ENCODE peak calls at places on chromosomes 1 and 21, in nine cellular contexts. S is lung, Y is uterus, G is breast epithelium, N is prostate gland, M is fibroblast of villous mesenchyme, F is fibroblast of pulmonary artery, X is cardiac muscle cell, C is astrocyte of the spinal cord. W is an unnamed sample.

GRCh38 chr1:10508511-10508951 is 33.8 kb downstream of the PEX14 start:
- DNase-seq in X (no peak), F (no peak), Y (no peak), C (peak), S (no peak), G (no peak), N (no peak), M (peak), W (peak)

GRCh38 chr1:100074604-100075395 is 57.9 kb downstream of the SASS6 start:
- DNase-seq in M (no peak), Y (no peak), F (peak), G (no peak), N (no peak), C (no peak), S (no peak), X (no peak), W (no peak)

GRCh38 chr1:230495891-230496385 is 69.8 kb upstream of the PGBD5 start:
- DNase-seq in G (no peak), S (no peak), F (peak), X (no peak), M (peak), Y (no peak), C (no peak), N (no peak), W (no peak)

GRCh38 chr1:7940034-7940433 is 605 bp downstream of the TNFRSF9 start:
- DNase-seq in F (peak), G (no peak), C (no peak), Y (no peak), X (no peak), S (no peak), M (no peak), N (no peak), W (no peak)

GRCh38 chr1:111441573-111442192 is 7.4 kb downstream of the WDR77 start:
- DNase-seq in C (no peak), X (peak), M (peak), N (no peak), Y (no peak), F (peak), G (no peak), S (no peak), W (peak)

GRCh38 chr1:114154146-114154962 is 685 bp upstream of the SYT6 start:
- DNase-seq in S (no peak), M (no peak), Y (no peak), X (peak), F (peak), G (no peak), N (no peak), C (peak), W (peak)

GRCh38 chr1:227928811-227929375 is 18.8 kb downstream of the WNT9A start:
- DNase-seq in M (no peak), X (no peak), N (no peak), Y (no peak), S (no peak), F (no peak), G (no peak), C (no peak), W (no peak)

GRCh38 chr1:238061967-238062613 is 171.4 kb upstream of the ZP4 start:
- DNase-seq in S (no peak), N (no peak), G (no peak), X (no peak), F (no peak), Y (no peak), M (no peak), C (peak), W (peak)

GRCh38 chr1:181131255-181131901 is 42.9 kb downstream of the IER5 start:
- DNase-seq in N (no peak), Y (no peak), X (no peak), F (no peak), G (no peak), C (no peak), S (no peak), M (no peak), W (no peak)

GRCh38 chr1:44842763-44843655 is at the start of gene PTCH2:
- DNase-seq in G (no peak), X (peak), C (peak), Y (peak), N (peak), M (peak), F (peak), S (no peak), W (peak)

GRCh38 chr1:211292411-211292810 is 33.2 kb downstream of the RCOR3 start:
- DNase-seq in F (no peak), G (no peak), X (no peak), C (no peak), Y (no peak), S (no peak), M (no peak), N (no peak), W (no peak)

GRCh38 chr1:84889437-84889836 is 3.6 kb downstream of the LPAR3 start:
- DNase-seq in M (no peak), N (no peak), Y (no peak), X (no peak), G (no peak), F (peak), S (no peak), C (no peak), W (no peak)

GRCh38 chr1:94864821-94865220 is 44.7 kb downstream of the SLC44A3 start:
- DNase-seq in Y (peak), C (peak), N (peak), G (no peak), F (peak), X (peak), S (no peak), M (peak), W (peak)

GRCh38 chr1:238628130-238628529 is 737.4 kb upstream of the ZP4 start:
- DNase-seq in C (peak), X (no peak), N (no peak), S (no peak), M (no peak), G (no peak), F (peak), Y (no peak), W (peak)

GRCh38 chr1:46041974-46042373 is 90.5 kb downstream of the PIK3R3 start:
- DNase-seq in S (no peak), F (no peak), C (peak), G (no peak), X (no peak), Y (no peak), M (no peak), N (no peak), W (no peak)

GRCh38 chr1:244896550-244896949 is 32.2 kb upstream of the HNRNPU start:
- DNase-seq in F (peak), Y (no peak), N (no peak), M (peak), C (peak), G (no peak), S (no peak), X (no peak), W (peak)

GRCh38 chr1:3270403-3271245 is 183.8 kb upstream of the ARHGEF16 start:
- DNase-seq in G (no peak), C (no peak), M (no peak), X (peak), N (no peak), F (no peak), Y (no peak), S (no peak), W (no peak)

GRCh38 chr1:25520446-25521061 is 22.9 kb upstream of the LDLRAP1 start:
- DNase-seq in M (peak), C (peak), Y (peak), F (peak), X (peak), S (peak), N (peak), G (no peak), W (peak)

GRCh38 chr1:210696709-210697108 is 368.0 kb downstream of the HHAT start:
- DNase-seq in Y (no peak), C (peak), M (no peak), X (no peak), S (no peak), N (no peak), F (no peak), G (no peak), W (no peak)

GRCh38 chr1:8394456-8395321 is 76.8 kb downstream of the SLC45A1 start:
- DNase-seq in F (peak), N (no peak), C (peak), X (no peak), M (peak), G (no peak), Y (no peak), S (no peak), W (peak)

GRCh38 chr1:84611091-84611490 is 36.9 kb upstream of the CTBS start:
- DNase-seq in X (no peak), Y (no peak), M (no peak), C (no peak), S (no peak), F (no peak), N (no peak), G (no peak), W (no peak)

GRCh38 chr1:33060579-33061083 is 20.3 kb upstream of the AZIN2 start:
- DNase-seq in Y (no peak), G (no peak), X (no peak), N (no peak), F (peak), M (peak), C (peak), S (peak), W (peak)

GRCh38 chr1:169707917-169708604 is 3.4 kb downstream of the SELL start:
- DNase-seq in C (no peak), X (no peak), S (no peak), G (no peak), N (no peak), Y (no peak), M (no peak), F (no peak), W (no peak)

GRCh38 chr1:199064971-199065370 is 426.1 kb downstream of the PTPRC start:
- DNase-seq in N (no peak), M (no peak), S (no peak), Y (no peak), G (no peak), C (peak), X (no peak), F (no peak), W (no peak)

GRCh38 chr1:210361665-210362064 is 33.0 kb downstream of the HHAT start:
- DNase-seq in Y (no peak), C (no peak), N (no peak), G (no peak), S (no peak), X (no peak), M (no peak), F (no peak), W (no peak)

GRCh38 chr1:228315484-228315944 is 91.1 kb downstream of the TRIM11 start:
- DNase-seq in M (no peak), S (no peak), X (no peak), Y (no peak), N (no peak), F (no peak), G (peak), C (no peak), W (no peak)

GRCh38 chr1:206970406-206970805 is at the start of gene FCAMR:
- DNase-seq in G (no peak), C (no peak), X (no peak), Y (no peak), N (no peak), F (no peak), S (no peak), M (no peak), W (no peak)

GRCh38 chr1:109253803-109254620 is 4.7 kb downstream of the CELSR2 start:
- DNase-seq in Y (no peak), G (no peak), N (no peak), M (no peak), C (no peak), F (no peak), S (no peak), X (peak), W (peak)

GRCh38 chr1:218669431-218669830 is 324.3 kb downstream of the TGFB2 start:
- DNase-seq in M (no peak), X (no peak), F (no peak), G (no peak), N (no peak), Y (no peak), C (peak), S (no peak), W (peak)

GRCh38 chr1:55286851-55287602 is 71.9 kb upstream of the USP24 start:
- DNase-seq in C (no peak), Y (no peak), F (peak), X (no peak), M (no peak), S (no peak), G (no peak), N (no peak), W (no peak)

GRCh38 chr1:162471290-162471853 is 26.2 kb upstream of the UHMK1 start:
- DNase-seq in Y (no peak), N (no peak), M (no peak), F (no peak), X (no peak), G (no peak), C (no peak), S (no peak), W (no peak)

GRCh38 chr21:39938086-39938611 is 70.9 kb downstream of the PCP4 start:
- DNase-seq in X (no peak), N (peak), C (no peak), Y (no peak), M (no peak), G (no peak), F (no peak), S (no peak), W (no peak)

GRCh38 chr1:6956488-6957159 is 171.4 kb downstream of the CAMTA1 start:
- DNase-seq in F (no peak), N (no peak), S (no peak), C (no peak), M (peak), Y (no peak), G (no peak), X (no peak), W (no peak)

GRCh38 chr1:46611691-46612221 is 4.9 kb downstream of the MOB3C start:
- DNase-seq in N (no peak), S (no peak), X (no peak), G (no peak), Y (no peak), C (no peak), F (no peak), M (no peak), W (no peak)

GRCh38 chr1:43293896-43294760 is 6.7 kb upstream of the TIE1 start:
- DNase-seq in N (peak), Y (no peak), C (peak), M (peak), S (no peak), F (peak), G (no peak), X (no peak), W (peak)

GRCh38 chr1:64356636-64357256 is 113.2 kb upstream of the CACHD1 start:
- DNase-seq in S (no peak), Y (no peak), M (no peak), F (no peak), G (no peak), X (no peak), N (no peak), C (no peak), W (no peak)

GRCh38 chr1:81811757-81812371 is 11.1 kb downstream of the ADGRL2 start:
- DNase-seq in G (no peak), S (no peak), N (no peak), F (no peak), C (peak), Y (no peak), X (no peak), M (peak), W (peak)

GRCh38 chr1:81809808-81810207 is 9.1 kb downstream of the ADGRL2 start:
- DNase-seq in M (no peak), Y (no peak), F (no peak), S (no peak), N (no peak), G (no peak), C (no peak), X (no peak), W (no peak)

GRCh38 chr1:81805537-81806431 is 5.0 kb downstream of the ADGRL2 start:
- DNase-seq in X (no peak), F (no peak), S (no peak), N (no peak), C (no peak), Y (no peak), G (no peak), M (no peak), W (no peak)

GRCh38 chr1:81806432-81806770 is 5.7 kb downstream of the ADGRL2 start:
- DNase-seq in N (no peak), F (no peak), G (no peak), X (no peak), C (no peak), S (no peak), Y (no peak), M (no peak), W (no peak)

DNA sequence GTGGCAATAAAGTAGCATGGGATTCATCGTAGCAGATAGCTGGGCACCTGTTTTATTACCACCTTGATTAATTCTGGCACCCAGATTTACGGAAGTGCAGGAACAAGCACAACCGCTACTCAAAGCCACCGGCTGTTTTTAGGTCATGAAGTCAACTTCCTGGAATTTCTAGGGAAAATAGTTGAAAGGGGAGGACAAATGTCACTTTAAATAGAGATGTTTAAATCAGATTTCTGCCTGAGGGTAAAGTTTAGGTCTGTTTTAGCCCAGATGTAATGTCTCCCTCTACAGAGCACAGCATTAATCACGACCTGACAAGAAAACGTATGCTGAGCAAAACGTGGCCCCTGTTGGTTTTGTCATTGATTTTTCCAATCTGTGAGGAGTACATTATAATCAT is 8.0 kb downstream of the ADGRL2 start:
- DNase-seq in N (no peak), F (no peak), G (no peak), Y (no peak), M (no peak), X (peak), S (no peak), C (no peak), W (peak)
- TF ChIP-seq CTCF in N (no peak), F (no peak), G (no peak), Y (no peak), M (no peak), X (no peak), S (no peak), C (no peak), W (peak)

DNA sequence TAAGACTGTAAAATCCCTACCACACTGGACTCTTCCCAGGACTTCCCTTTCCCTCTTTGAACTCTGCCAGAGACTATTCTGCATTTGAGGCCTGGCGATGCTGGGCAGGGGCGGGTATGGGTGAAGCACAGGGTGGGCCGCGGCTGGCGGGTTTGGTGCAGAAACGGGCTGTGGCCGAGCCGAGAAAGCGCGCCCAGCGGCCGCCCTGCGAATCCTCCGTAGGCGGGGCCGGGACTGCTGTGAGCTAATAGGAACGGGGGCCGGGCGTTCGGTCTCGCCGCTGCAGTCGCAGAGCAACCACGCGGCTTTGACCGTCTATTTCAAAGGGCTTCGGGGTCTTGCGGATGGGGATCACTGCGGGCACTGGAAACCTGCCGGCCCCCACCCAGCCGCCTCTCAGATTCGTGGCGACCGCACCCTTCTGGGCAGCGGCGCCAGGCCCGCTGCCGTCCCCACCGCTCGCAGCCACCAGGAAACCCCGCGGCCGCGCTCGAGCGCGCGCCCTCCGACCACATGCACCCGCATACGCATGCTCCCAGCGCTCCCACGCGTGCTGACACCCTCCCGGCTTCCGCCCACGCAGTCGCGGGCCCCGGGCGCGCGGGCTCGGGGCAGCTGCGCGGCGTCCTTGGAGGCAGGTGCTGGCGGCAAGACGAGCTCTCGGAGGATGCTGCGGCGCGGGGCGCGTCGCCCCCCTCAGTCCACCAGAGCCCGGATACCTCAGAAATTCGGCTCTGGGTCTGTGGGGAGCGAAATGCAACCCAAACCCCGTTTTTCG is 32.7 kb downstream of the DNTTIP2 start:
- DNase-seq in Y (peak), M (peak), X (peak), C (peak), G (peak), F (peak), N (peak), S (peak), W (peak)
- TF ChIP-seq CTCF in Y (peak), M (peak), X (peak), C (peak), G (peak), F (peak), N (no peak), S (peak), W (peak)

GRCh38 chr1:173572465-173572864 is 30.4 kb downstream of the SLC9C2 start:
- DNase-seq in M (no peak), F (no peak), N (no peak), G (no peak), C (no peak), X (no peak), S (no peak), Y (no peak), W (no peak)
- TF ChIP-seq CTCF in M (no peak), F (no peak), N (no peak), G (no peak), C (no peak), X (no peak), S (no peak), Y (no peak), W (no peak)

GRCh38 chr1:236608930-236609726 is 4.8 kb upstream of the HEATR1 start:
- DNase-seq in Y (peak), F (peak), M (peak), S (peak), X (peak), C (peak), N (no peak), G (no peak), W (peak)
- TF ChIP-seq CTCF in Y (peak), F (peak), M (peak), S (peak), X (peak), C (peak), N (peak), G (no peak), W (peak)

GRCh38 chr1:158945061-158945460 is 13.7 kb downstream of the PYHIN1 start:
- DNase-seq in Y (no peak), S (no peak), X (no peak), C (no peak), M (no peak), G (no peak), N (no peak), F (no peak), W (peak)
- TF ChIP-seq CTCF in Y (no peak), S (no peak), X (no peak), C (no peak), M (no peak), G (no peak), N (no peak), F (no peak), W (no peak)

DNA sequence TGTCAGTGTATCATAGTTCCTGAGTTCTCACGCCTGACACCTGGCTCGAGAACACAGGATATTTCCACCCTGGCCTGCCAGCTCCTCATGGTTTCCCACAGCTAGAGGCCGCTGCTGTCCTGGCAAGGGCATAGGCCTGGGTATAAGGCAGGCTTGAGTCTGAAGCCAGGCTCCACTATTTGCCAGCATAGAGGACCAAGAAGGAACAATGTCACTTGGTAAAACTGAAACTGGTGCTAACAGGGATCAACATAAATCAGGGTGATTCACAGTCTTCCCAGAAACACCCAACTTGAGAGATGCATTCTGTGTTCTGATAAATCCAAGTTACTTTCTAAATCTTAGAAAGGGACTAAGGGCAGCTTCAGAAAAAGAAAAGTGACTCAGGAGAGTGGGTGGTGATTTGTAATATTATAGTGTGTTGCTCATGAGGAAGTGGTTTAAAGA is 6.9 kb upstream of the S100A2 start:
- DNase-seq in F (peak), S (peak), N (peak), X (peak), Y (peak), G (peak), M (peak), C (peak), W (peak)
- TF ChIP-seq CTCF in F (peak), S (peak), N (no peak), X (peak), Y (peak), G (peak), M (peak), C (peak), W (peak)

W was measured in choroid plexus epithelial cell.